ENCODE peak calls at places on chromosomes 6 and 20, in seven cellular contexts. P is HCT116, U is ovary, F is Peyer's patch, Q is uterus, D is A549, B is body of pancreas. L is an unnamed sample.
A peak's percentile ranks its signal among the peaks of the same experiment; 100 is the strongest.

GRCh38 chr6:147700436-147701209 is 192.1 kb downstream of the SAMD5 start:
- DNase-seq in P (no peak), U (no peak), F (no peak), Q (no peak), D (no peak), B (no peak), L (no peak)

GRCh38 chr20:38937000-38937399 is 10.8 kb downstream of the FAM83D start:
- DNase-seq in P (no peak), U (no peak), F (no peak), Q (no peak), D (no peak), B (no peak), L (no peak)

GRCh38 chr6:134619789-134620188 is 301.9 kb upstream of the SGK1 start:
- DNase-seq in P (no peak), U (no peak), F (no peak), Q (no peak), D (no peak), B (no peak), L (no peak)

GRCh38 chr6:69894578-69895347 is 28.4 kb downstream of the COL19A1 start:
- DNase-seq in P (no peak), U (no peak), F (no peak), Q (no peak), D (no peak), B (no peak), L (no peak)

GRCh38 chr6:170317718-170318117 is 11.2 kb downstream of the FAM120B start:
- DNase-seq in P (no peak), U (no peak), F (no peak), Q (no peak), D (no peak), B (no peak), L (no peak)

GRCh38 chr6:46199387-46199786 is 28.6 kb upstream of the ENPP5 start:
- DNase-seq in P (no peak), U (no peak), F (no peak), Q (no peak), D (no peak), B (no peak), L (no peak)

GRCh38 chr6:103707596-103708325 is 1152.0 kb downstream of the HACE1 start:
- DNase-seq in P (no peak), U (no peak), F (no peak), Q (no peak), D (no peak), B (no peak), L (no peak)

GRCh38 chr20:39117486-39117885 is 155.3 kb downstream of the DHX35 start:
- DNase-seq in P (peak; percentile 88), U (no peak), F (no peak), Q (no peak), D (peak; percentile 72), B (no peak), L (no peak)

GRCh38 chr6:88365230-88365629 is 199.1 kb upstream of the CNR1 start:
- DNase-seq in P (no peak), U (no peak), F (no peak), Q (no peak), D (no peak), B (no peak), L (no peak)

GRCh38 chr6:138546733-138547185 is 47.5 kb upstream of the NHSL1 start:
- DNase-seq in P (no peak), U (no peak), F (no peak), Q (no peak), D (no peak), B (no peak), L (no peak)

GRCh38 chr20:45407067-45407745 is 883 bp upstream of the DBNDD2 start:
- DNase-seq in P (no peak), U (peak; percentile 55), F (peak; percentile 71), Q (peak; percentile 62), D (no peak), B (peak; percentile 33), L (no peak)

GRCh38 chr6:56764081-56764566 is 121.4 kb upstream of the DST start:
- DNase-seq in P (peak; percentile 57), U (no peak), F (no peak), Q (no peak), D (peak; percentile 60), B (no peak), L (no peak)

GRCh38 chr6:19153270-19153980 is 683.7 kb upstream of the ID4 start:
- DNase-seq in P (no peak), U (peak; percentile 32), F (no peak), Q (peak; percentile 24), D (no peak), B (no peak), L (no peak)

GRCh38 chr6:156674197-156674596 is 103.0 kb upstream of the ARID1B start:
- DNase-seq in P (no peak), U (no peak), F (no peak), Q (no peak), D (no peak), B (no peak), L (no peak)

GRCh38 chr6:169975701-169976100 is 224.3 kb downstream of the ERMARD start:
- DNase-seq in P (no peak), U (no peak), F (no peak), Q (no peak), D (no peak), B (no peak), L (no peak)

GRCh38 chr6:27836783-27837635 is 75.2 kb downstream of the OR2B2 start:
- DNase-seq in P (peak; percentile 76), U (peak; percentile 64), F (peak; percentile 61), Q (peak; percentile 61), D (peak; percentile 81), B (peak; percentile 47), L (no peak)

GRCh38 chr6:131116755-131117360 is 18.4 kb upstream of the AKAP7 start:
- DNase-seq in P (peak; percentile 41), U (no peak), F (no peak), Q (no peak), D (peak; percentile 53), B (no peak), L (no peak)

GRCh38 chr20:44756956-44757355 is 11.3 kb downstream of the KCNK15 start:
- DNase-seq in P (no peak), U (no peak), F (no peak), Q (no peak), D (no peak), B (no peak), L (no peak)

GRCh38 chr20:57743450-57744095 is 33.8 kb upstream of the PMEPA1 start:
- DNase-seq in P (no peak), U (no peak), F (no peak), Q (no peak), D (peak; percentile 76), B (no peak), L (no peak)

GRCh38 chr20:64080013-64080812 is at the start of gene OPRL1:
- DNase-seq in P (no peak), U (no peak), F (no peak), Q (no peak), D (no peak), B (no peak), L (no peak)

GRCh38 chr6:15987569-15987968 is 141.3 kb upstream of the MYLIP start:
- DNase-seq in P (no peak), U (no peak), F (no peak), Q (no peak), D (no peak), B (no peak), L (no peak)

GRCh38 chr6:99467509-99468106 is 42.5 kb upstream of the PNISR start:
- DNase-seq in P (no peak), U (no peak), F (no peak), Q (no peak), D (peak; percentile 13), B (no peak), L (no peak)

GRCh38 chr20:53201588-53201987 is 229.4 kb downstream of the TSHZ2 start:
- DNase-seq in P (no peak), U (no peak), F (no peak), Q (no peak), D (no peak), B (no peak), L (no peak)

GRCh38 chr20:51220293-51220706 is 197.4 kb upstream of the KCNG1 start:
- DNase-seq in P (no peak), U (no peak), F (peak; percentile 62), Q (peak; percentile 37), D (peak; percentile 33), B (peak; percentile 23), L (peak; percentile 36)

GRCh38 chr6:150667977-150668716 is 68.5 kb downstream of the PLEKHG1 start:
- DNase-seq in P (peak; percentile 75), U (peak; percentile 94), F (peak; percentile 87), Q (peak; percentile 92), D (peak; percentile 29), B (peak; percentile 90), L (no peak)

GRCh38 chr6:24788031-24788665 is 10.6 kb downstream of the ARMH2 start:
- DNase-seq in P (no peak), U (no peak), F (no peak), Q (no peak), D (no peak), B (no peak), L (no peak)

GRCh38 chr20:51767867-51768758 is at the start of gene ATP9A:
- DNase-seq in P (no peak), U (peak; percentile 36), F (peak; percentile 65), Q (peak; percentile 38), D (no peak), B (peak; percentile 40), L (no peak)

GRCh38 chr6:150485559-150486517 is 113.8 kb upstream of the PLEKHG1 start:
- DNase-seq in P (no peak), U (no peak), F (no peak), Q (no peak), D (no peak), B (no peak), L (no peak)

GRCh38 chr6:35919827-35920751 is 809 bp downstream of the SRPK1 start:
- DNase-seq in P (no peak), U (no peak), F (peak; percentile 63), Q (no peak), D (peak; percentile 45), B (peak; percentile 44), L (no peak)
- TF ChIP-seq POLR2A in P (no peak), U (no peak), F (no peak), Q (no peak), D (no peak), B (no peak), L (no peak)

GRCh38 chr20:5126512-5127203 is at the start of gene CDS2:
- DNase-seq in P (peak; percentile 97), U (peak; percentile 100), F (peak; percentile 100), Q (peak; percentile 100), D (peak; percentile 100), B (peak; percentile 100), L (peak; percentile 94)
- TF ChIP-seq POLR2A in P (no peak), U (peak; percentile 80), F (peak; percentile 87), Q (peak; percentile 70), D (peak; percentile 74), B (peak; percentile 72), L (peak; percentile 51)

GRCh38 chr20:48701702-48702101 is 126.1 kb downstream of the PREX1 start:
- DNase-seq in P (no peak), U (no peak), F (no peak), Q (no peak), D (no peak), B (no peak), L (no peak)
- TF ChIP-seq POLR2A in P (no peak), U (no peak), F (no peak), Q (no peak), D (no peak), B (no peak), L (no peak)

GRCh38 chr6:43516697-43517502 is at the start of the genes POLR1C and YIPF3:
- DNase-seq in P (peak; percentile 98), U (peak; percentile 99), F (peak; percentile 97), Q (peak; percentile 99), D (peak; percentile 96), B (peak; percentile 99), L (peak; percentile 93)
- TF ChIP-seq POLR2A in P (peak; percentile 92), U (no peak), F (peak; percentile 36), Q (peak; percentile 44), D (peak; percentile 86), B (no peak), L (peak; percentile 96)